ENCODE peak calls at places on chromosomes 1 and 21, in four cellular contexts. F is IMR-90; A is uterus; Q is CD8-positive, alpha-beta memory T cell. K is an unnamed sample.

GRCh38 chr1:111837398-111837797 is 81.7 kb downstream of the DDX20 start:
- DNase-seq in F (no peak), A (no peak), Q (no peak), K (no peak)

GRCh38 chr1:216723274-216723780 is at the start of gene ESRRG:
- DNase-seq in F (peak), A (no peak), Q (no peak), K (no peak)

GRCh38 chr1:68116643-68117235 is 66.3 kb upstream of the DIRAS3 start:
- DNase-seq in F (peak), A (peak), Q (no peak), K (no peak)

GRCh38 chr1:231242516-231243198 is 1.6 kb downstream of the GNPAT start:
- DNase-seq in F (peak), A (no peak), Q (no peak), K (no peak)

GRCh38 chr1:11790880-11791715 is 14.7 kb downstream of the MTHFR start:
- DNase-seq in F (peak), A (peak), Q (no peak), K (peak)

GRCh38 chr1:116273042-116273783 is 99.8 kb upstream of the ATP1A1 start:
- DNase-seq in F (no peak), A (no peak), Q (no peak), K (no peak)

GRCh38 chr1:21344750-21345443 is 54.6 kb upstream of the ECE1 start:
- DNase-seq in F (no peak), A (no peak), Q (no peak), K (peak)

GRCh38 chr1:208499021-208499420 is 254.8 kb upstream of the PLXNA2 start:
- DNase-seq in F (no peak), A (no peak), Q (no peak), K (no peak)

GRCh38 chr1:155938220-155938627 is 3.2 kb upstream of the RXFP4 start:
- DNase-seq in F (peak), A (no peak), Q (peak), K (peak)

GRCh38 chr1:62333431-62333830 is 14.2 kb upstream of the KANK4 start:
- DNase-seq in F (no peak), A (no peak), Q (no peak), K (no peak)

GRCh38 chr21:36773111-36773510 is 74.2 kb downstream of the SIM2 start:
- DNase-seq in F (peak), A (peak), Q (no peak), K (peak)

GRCh38 chr1:112540395-112540794 is 31.6 kb downstream of the WNT2B start:
- DNase-seq in F (peak), A (no peak), Q (no peak), K (no peak)

GRCh38 chr1:39089811-39090519 is 63.8 kb downstream of the NDUFS5 start:
- DNase-seq in F (no peak), A (no peak), Q (no peak), K (peak)

GRCh38 chr1:181981821-181982220 is 79.7 kb downstream of the ZNF648 start:
- DNase-seq in F (no peak), A (no peak), Q (no peak), K (no peak)

GRCh38 chr1:232704694-232705680 is 75.1 kb upstream of the SIPA1L2 start:
- DNase-seq in F (peak), A (peak), Q (no peak), K (peak)
- H3K27ac ChIP-seq in F (peak), A (peak), Q (no peak), K (no peak)

GRCh38 chr1:66927528-66927927 is 2.7 kb downstream of the MIER1 start:
- DNase-seq in F (no peak), A (no peak), Q (no peak), K (no peak)

GRCh38 chr1:66925558-66925910 is 744 bp downstream of the MIER1 start:
- DNase-seq in F (no peak), A (no peak), Q (no peak), K (no peak)

GRCh38 chr1:66924756-66925557 is at the start of the genes DNAI4 and MIER1:
- DNase-seq in F (peak), A (peak), Q (peak), K (peak)

GRCh38 chr1:66929289-66929688 is 4.5 kb downstream of the MIER1 start:
- DNase-seq in F (no peak), A (no peak), Q (no peak), K (no peak)

DNA sequence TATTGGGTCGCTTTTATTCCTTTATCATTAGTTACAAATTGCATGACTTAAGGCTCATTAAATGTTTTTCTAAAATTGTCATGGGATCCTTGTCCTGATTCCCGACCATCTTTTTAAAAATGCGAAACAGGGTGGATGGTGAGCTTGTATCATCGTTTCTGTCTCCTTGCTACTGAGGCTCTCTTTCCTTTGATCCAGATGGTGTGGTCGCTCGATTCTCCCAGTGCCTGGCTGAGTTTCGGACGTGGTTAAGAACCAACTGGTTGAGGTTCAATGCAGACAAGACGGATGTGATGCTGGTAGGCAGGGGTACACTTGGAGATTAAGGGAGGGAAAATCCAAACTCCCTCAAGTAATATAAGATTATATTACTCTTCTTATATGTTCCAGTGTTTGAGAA is 1.2 kb downstream of the MIER1 start:
- DNase-seq in F (no peak), A (no peak), Q (no peak), K (no peak)
- H3K27ac ChIP-seq in F (peak), A (peak), Q (peak), K (peak)

GRCh38 chr1:193589597-193590040 is 403.2 kb upstream of the B3GALT2 start:
- DNase-seq in F (peak), A (no peak), Q (no peak), K (peak)

GRCh38 chr1:193592325-193592724 is 405.9 kb upstream of the B3GALT2 start:
- DNase-seq in F (no peak), A (no peak), Q (no peak), K (no peak)

GRCh38 chr1:193590102-193590501 is 403.7 kb upstream of the B3GALT2 start:
- DNase-seq in F (no peak), A (no peak), Q (no peak), K (no peak)

GRCh38 chr1:193593355-193593874 is 407.0 kb upstream of the B3GALT2 start:
- DNase-seq in F (no peak), A (no peak), Q (no peak), K (no peak)
- H3K27ac ChIP-seq in F (no peak), A (no peak), Q (no peak), K (no peak)

GRCh38 chr1:243441601-243442000 is 185.8 kb downstream of the SDCCAG8 start:
- DNase-seq in F (no peak), A (no peak), Q (no peak), K (no peak)

GRCh38 chr1:243435824-243436223 is 180.0 kb downstream of the SDCCAG8 start:
- DNase-seq in F (no peak), A (no peak), Q (no peak), K (no peak)

GRCh38 chr1:243438815-243439214 is 183.0 kb downstream of the SDCCAG8 start:
- DNase-seq in F (peak), A (no peak), Q (no peak), K (no peak)

GRCh38 chr1:243443557-243443956 is 187.7 kb downstream of the SDCCAG8 start:
- DNase-seq in F (no peak), A (no peak), Q (no peak), K (no peak)

DNA sequence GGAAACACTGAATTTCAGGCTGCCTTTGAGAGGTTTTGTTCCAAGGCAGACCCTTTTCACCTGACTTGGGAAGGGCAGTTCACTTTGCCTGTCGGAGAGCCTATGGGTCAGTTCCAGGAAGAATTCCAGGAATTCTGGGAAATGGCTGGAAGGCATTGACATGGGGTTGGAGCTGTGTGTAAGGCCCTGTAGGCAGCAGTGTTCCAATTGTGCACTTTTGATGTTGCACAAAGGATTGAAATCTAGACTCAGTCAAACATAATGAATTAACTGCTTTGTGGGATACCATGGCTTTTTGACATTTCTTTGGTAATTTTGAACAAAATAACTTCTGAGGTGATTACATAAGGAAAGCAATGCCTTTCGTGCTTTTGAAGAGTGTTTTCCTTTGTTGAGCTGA is 184.6 kb downstream of the SDCCAG8 start:
- DNase-seq in F (no peak), A (no peak), Q (no peak), K (no peak)
- H3K27ac ChIP-seq in F (no peak), A (no peak), Q (no peak), K (no peak)

GRCh38 chr1:97307151-97307550 is 585.6 kb downstream of the PTBP2 start:
- DNase-seq in F (no peak), A (no peak), Q (no peak), K (no peak)
- H3K27ac ChIP-seq in F (no peak), A (no peak), Q (no peak), K (no peak)

GRCh38 chr21:45405271-45405818 is 380 bp downstream of the COL18A1 start:
- DNase-seq in F (peak), A (peak), Q (no peak), K (no peak)

GRCh38 chr21:45403133-45403824 is 1.7 kb upstream of the COL18A1 start:
- DNase-seq in F (no peak), A (no peak), Q (no peak), K (peak)

GRCh38 chr21:45403825-45404725 is 890 bp upstream of the COL18A1 start:
- DNase-seq in F (peak), A (peak), Q (no peak), K (peak)

GRCh38 chr21:45405819-45406762 is 1.1 kb downstream of the COL18A1 start:
- DNase-seq in F (peak), A (no peak), Q (no peak), K (peak)

GRCh38 chr21:45404726-45405270 is at the start of gene COL18A1:
- DNase-seq in F (peak), A (peak), Q (no peak), K (no peak)
- H3K27ac ChIP-seq in F (peak), A (peak), Q (peak), K (peak)

DNA sequence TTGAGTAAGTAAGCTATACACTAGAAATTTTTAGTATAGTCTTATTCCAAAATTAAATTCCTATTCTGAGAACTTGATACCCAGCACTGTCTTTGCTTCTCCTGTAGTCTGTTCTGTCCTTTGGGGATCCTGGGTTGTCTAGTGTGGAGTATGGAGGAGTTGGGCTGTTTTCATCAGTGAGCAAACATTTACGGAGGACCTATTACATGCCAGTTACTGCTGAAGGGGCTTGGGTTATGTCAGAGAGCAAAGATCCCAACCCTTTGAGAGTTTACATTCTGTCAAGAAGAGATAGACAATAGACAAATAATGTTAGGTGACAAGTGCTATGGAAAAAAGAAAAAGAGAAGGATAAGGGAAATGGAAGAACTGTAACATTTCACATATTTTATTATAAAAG is 9.0 kb downstream of the TRAPPC10 start:
- DNase-seq in F (no peak), A (no peak), Q (no peak), K (no peak)
- H3K27ac ChIP-seq in F (no peak), A (no peak), Q (peak), K (no peak)

GRCh38 chr1:18830596-18830995 is 28.9 kb downstream of the TAS1R2 start:
- DNase-seq in F (no peak), A (no peak), Q (no peak), K (no peak)
- H3K27ac ChIP-seq in F (no peak), A (no peak), Q (no peak), K (no peak)

DNA sequence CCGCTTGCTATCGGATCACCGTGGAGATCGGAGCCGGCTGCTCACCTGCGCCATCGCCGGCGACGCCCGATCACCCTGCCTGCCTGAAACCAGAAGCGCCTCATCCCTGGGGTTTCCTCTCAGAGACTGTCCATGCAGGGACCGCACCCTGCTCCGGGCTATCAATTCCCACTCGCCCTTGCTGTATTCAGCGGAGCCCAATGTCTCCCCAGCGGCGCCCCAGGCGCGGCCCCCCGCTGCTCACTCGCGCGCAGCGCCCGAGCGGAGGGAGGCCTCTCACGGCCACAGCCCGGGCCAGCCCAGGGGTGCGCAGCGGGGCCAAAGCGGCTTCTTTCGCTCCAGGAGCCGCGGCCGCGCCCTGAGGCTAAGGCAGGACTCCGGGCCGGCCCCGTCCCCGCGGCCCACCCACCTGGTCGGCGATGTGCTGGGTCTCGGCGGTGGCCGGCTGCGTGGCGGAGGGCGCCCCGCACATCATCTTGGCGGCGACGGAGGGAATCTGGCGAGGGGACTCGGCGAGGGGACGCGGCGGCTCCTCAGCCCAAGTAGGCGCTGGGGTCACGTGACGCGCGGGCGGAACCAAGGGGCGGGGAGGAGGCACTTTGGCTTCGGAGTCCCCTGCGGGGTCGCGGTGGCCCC is at the start of gene CSTB:
- DNase-seq in F (peak), A (peak), Q (peak), K (peak)
- H3K27ac ChIP-seq in F (peak), A (peak), Q (peak), K (peak)

DNA sequence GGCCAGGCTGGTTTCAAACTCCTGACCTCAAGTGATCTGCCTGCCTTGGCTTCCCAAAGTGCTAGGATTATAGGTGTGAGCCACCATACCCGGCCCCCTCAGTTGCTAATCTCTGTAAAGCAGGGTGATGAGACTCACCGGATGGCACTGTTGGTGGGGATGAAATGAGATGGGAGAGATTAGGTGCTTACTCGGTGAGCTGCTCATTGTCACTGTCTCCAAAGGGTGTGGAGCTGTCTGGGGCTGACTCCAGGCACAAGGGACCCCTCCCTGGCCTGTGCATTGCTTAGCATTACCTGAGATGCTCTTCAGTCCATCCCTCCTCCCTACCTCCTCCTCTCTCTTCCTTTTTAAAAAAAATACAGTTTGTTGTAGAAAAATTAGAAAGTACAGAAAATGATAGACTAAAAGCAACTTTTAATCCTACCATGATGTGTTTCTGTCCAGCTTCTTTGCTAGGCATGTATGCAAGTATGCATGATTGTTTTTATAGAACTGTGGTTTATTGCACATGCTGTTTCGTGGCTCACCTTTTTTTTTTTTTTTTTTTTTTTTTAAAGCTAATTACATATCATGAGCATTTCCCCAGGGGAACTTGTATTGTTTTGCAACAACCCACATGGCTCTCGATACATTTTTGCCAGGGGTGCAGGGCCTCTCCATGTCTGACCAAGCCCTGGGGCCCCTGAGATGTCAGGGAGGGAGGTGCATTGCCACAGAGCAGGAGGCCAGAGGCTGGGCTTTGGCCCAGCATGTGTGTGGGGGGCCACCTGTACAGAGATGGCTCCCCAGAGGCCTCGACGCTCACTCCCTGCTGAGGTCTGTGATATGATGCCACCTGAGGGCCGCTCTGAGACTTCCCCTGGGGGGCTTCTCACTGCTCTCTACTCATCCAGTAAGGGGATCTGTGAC is 55.4 kb downstream of the ARHGEF10L start:
- DNase-seq in F (no peak), A (no peak), Q (no peak), K (no peak)
- H3K27ac ChIP-seq in F (no peak), A (no peak), Q (no peak), K (peak)